ENCODE peak calls at places on chromosomes 6 and 20, in four cellular contexts. T, P, S and K are unnamed samples.

GRCh38 chr6:123316733-123317323 is 319.9 kb downstream of the TRDN start:
- DNase-seq in P (no peak), T (no peak), S (peak), K (peak)

GRCh38 chr6:35042451-35042850 is 98.7 kb downstream of the TCP11 start:
- DNase-seq in S (no peak), T (no peak), P (no peak), K (no peak)

GRCh38 chr6:137734875-137735182 is 132.2 kb upstream of the TNFAIP3 start:
- DNase-seq in P (no peak), S (peak), T (no peak), K (no peak)

GRCh38 chr20:60857708-60858107 is 394.4 kb upstream of the CDH4 start:
- DNase-seq in T (no peak), S (no peak), P (no peak), K (no peak)

GRCh38 chr6:117627533-117627932 is 25.2 kb upstream of the GOPC start:
- DNase-seq in P (no peak), T (no peak), S (no peak), K (no peak)

GRCh38 chr20:46040902-46041535 is 12.0 kb downstream of the SLC12A5 start:
- DNase-seq in T (peak), S (peak), P (no peak), K (peak)

GRCh38 chr6:11025911-11026635 is 18.0 kb downstream of the ELOVL2 start:
- DNase-seq in T (no peak), P (no peak), S (no peak), K (no peak)

GRCh38 chr20:51565741-51566140 is 23.2 kb upstream of the NFATC2 start:
- DNase-seq in S (no peak), T (no peak), P (no peak), K (no peak)

GRCh38 chr6:65787787-65788186 is 80.8 kb upstream of the EYS start:
- DNase-seq in P (no peak), S (no peak), T (no peak), K (peak)

GRCh38 chr6:5752282-5752681 is 254.4 kb downstream of the NRN1 start:
- DNase-seq in P (no peak), T (no peak), S (no peak), K (no peak)

DNA sequence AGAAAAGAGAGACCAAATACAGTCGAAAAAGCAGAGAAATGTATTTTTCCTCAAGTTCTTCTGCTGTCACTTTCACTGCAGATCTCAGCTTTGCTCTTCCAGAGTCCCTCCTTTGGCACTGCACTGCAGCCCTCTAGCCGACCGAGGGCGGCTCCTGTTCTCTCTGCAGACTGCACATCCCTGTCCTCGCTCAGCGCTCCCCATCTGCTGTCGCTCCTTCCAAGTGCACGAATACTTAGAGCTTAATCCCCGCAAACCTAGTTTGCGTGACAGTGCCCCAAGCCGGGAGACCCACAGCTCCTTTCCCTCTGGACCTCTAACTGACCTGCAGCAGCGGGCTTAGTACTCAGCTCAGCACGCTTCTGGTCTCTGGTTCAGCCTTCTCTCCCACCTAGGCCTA is 15.2 kb downstream of the RPP21 start:
- DNase-seq in P (no peak), S (no peak), T (no peak), K (no peak)
- TF ChIP-seq FOXK2 in P (no peak), S (no peak), T (no peak), K (no peak)

GRCh38 chr6:89035252-89036106 is 45.1 kb upstream of the PNRC1 start:
- DNase-seq in S (peak), P (no peak), T (no peak), K (peak)
- TF ChIP-seq FOXK2 in S (no peak), P (no peak), T (no peak), K (peak)

DNA sequence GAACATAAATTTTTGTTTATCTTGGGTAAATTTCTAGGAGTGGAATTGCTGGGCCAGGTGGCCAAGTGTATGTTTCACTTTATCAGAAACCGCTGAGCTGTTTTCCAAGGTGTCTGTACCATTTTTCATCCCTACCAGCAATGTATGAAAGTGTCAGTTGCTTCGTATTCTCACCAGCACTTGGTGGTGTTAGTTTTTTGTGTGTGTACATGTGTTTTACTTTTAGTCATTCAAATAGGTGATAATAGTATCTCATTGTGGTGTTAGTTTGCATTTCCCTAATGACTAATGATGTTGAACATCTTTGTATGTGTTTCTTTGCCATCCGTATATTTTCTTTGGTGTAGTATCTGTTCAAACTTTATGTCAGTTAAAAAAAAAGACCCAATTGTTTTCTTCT is 124.3 kb downstream of the CEBPB start:
- DNase-seq in S (no peak), T (no peak), P (no peak), K (no peak)
- TF ChIP-seq FOXK2 in S (no peak), T (no peak), P (no peak), K (no peak)

GRCh38 chr6:131470549-131470948 is 102.5 kb upstream of the ARG1 start:
- DNase-seq in S (no peak), P (no peak), T (no peak), K (no peak)
- TF ChIP-seq FOXK2 in S (no peak), P (no peak), T (no peak), K (no peak)

GRCh38 chr6:141752677-141753076 is 380.0 kb upstream of the GJE1 start:
- DNase-seq in P (no peak), T (no peak), S (no peak), K (no peak)

GRCh38 chr6:141758430-141758829 is 374.3 kb upstream of the GJE1 start:
- DNase-seq in S (no peak), P (no peak), T (no peak), K (no peak)

GRCh38 chr6:141753180-141753579 is 379.5 kb upstream of the GJE1 start:
- DNase-seq in T (no peak), S (no peak), P (no peak), K (no peak)
- TF ChIP-seq FOXK2 in T (no peak), S (no peak), P (no peak), K (no peak)

GRCh38 chr20:39898467-39898852 is 790.6 kb downstream of the MAFB start:
- DNase-seq in S (no peak), P (no peak), T (no peak), K (no peak)
- TF ChIP-seq FOXK2 in S (no peak), P (no peak), T (no peak), K (no peak)

GRCh38 chr6:41543087-41543486 is 3.1 kb upstream of the FOXP4 start:
- DNase-seq in T (no peak), P (no peak), S (no peak), K (no peak)

GRCh38 chr6:41546475-41546865 is 289 bp downstream of the FOXP4 start:
- DNase-seq in P (no peak), T (peak), S (no peak), K (no peak)

GRCh38 chr6:41546866-41547798 is 951 bp downstream of the FOXP4 start:
- DNase-seq in S (no peak), T (peak), P (no peak), K (peak)

GRCh38 chr6:41545703-41546474 is at the start of gene FOXP4:
- DNase-seq in S (peak), T (peak), P (peak), K (peak)

GRCh38 chr6:41545174-41545702 is 943 bp upstream of the FOXP4 start:
- DNase-seq in S (no peak), P (no peak), T (no peak), K (peak)
- TF ChIP-seq FOXK2 in S (no peak), P (no peak), T (no peak), K (no peak)

GRCh38 chr6:116154887-116155286 is 29.0 kb upstream of the COL10A1 start:
- DNase-seq in T (no peak), P (no peak), S (no peak), K (no peak)
- TF ChIP-seq FOXK2 in T (no peak), P (no peak), S (no peak), K (no peak)

DNA sequence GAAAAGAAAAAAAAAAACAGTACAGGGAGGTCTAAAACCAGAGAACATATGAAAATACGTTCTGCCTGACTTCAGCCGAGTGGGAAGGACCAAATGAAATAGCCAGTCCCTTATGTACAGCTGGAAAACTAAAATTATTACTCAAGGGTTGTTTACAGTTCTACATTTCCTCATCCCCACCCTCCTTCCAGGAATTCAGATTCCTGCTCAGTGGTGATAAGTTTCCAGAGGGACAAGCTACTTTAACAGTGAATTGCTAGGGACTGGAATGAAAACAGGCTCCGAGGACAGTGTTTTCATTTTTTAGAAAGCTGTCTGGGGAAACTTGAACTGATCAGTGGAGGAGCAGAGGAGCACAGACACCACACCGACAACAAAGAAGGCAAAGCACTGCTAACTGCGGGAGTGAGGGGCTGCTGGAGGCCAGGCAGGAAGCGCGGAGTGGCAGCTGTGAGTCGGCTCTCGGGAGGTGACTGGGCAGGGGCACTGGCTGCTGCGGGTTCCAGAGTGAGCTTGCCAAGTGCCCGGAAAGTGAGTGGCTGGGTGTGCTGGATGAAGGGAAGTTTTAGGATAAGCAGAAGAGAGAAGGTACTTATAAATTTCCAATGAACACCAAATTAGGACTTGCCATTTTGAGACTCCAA is 322.2 kb downstream of the ESR1 start:
- DNase-seq in T (no peak), S (no peak), P (no peak), K (no peak)
- TF ChIP-seq FOXK2 in T (no peak), S (no peak), P (no peak), K (no peak)